ENCODE peak calls at places on chromosomes 6 and 20, in nine cellular contexts. M is NCI-H2081, G is IMR-90, K is uterus, X is Calu3, Q is NCI-H748 treated with DMSO at 0.1 percent for 48 hours, N is HFFc6, C is GM10248, J is heart left ventricle. S is an unnamed sample.

GRCh38 chr6:140043357-140043756 is 668.9 kb upstream of the CITED2 start:
- DNase-seq in M (no peak), G (peak; percentile 96), K (no peak), X (no peak), Q (no peak), N (peak; percentile 96), C (no peak), J (no peak), S (no peak)

GRCh38 chr6:99241905-99242534 is 107.5 kb downstream of the FAXC start:
- DNase-seq in M (peak; percentile 10), G (peak; percentile 40), K (no peak), X (peak; percentile 53), Q (peak; percentile 14), N (peak; percentile 39), C (peak; percentile 22), J (no peak), S (peak; percentile 21)

GRCh38 chr6:155466546-155466945 is 10.9 kb upstream of the NOX3 start:
- DNase-seq in M (no peak), G (no peak), K (no peak), X (no peak), Q (no peak), N (no peak), C (no peak), J (no peak), S (no peak)

GRCh38 chr6:1325471-1326309 is 13.8 kb downstream of the FOXQ1 start:
- DNase-seq in M (no peak), G (peak; percentile 93), K (no peak), X (peak; percentile 80), Q (no peak), N (peak; percentile 98), C (no peak), J (no peak), S (no peak)

GRCh38 chr20:22921595-22922421 is 113.3 kb upstream of the SSTR4 start:
- DNase-seq in M (no peak), G (peak; percentile 8), K (no peak), X (no peak), Q (no peak), N (peak; percentile 53), C (no peak), J (no peak), S (no peak)

GRCh38 chr20:4029505-4030467 is 14.4 kb upstream of the RNF24 start:
- DNase-seq in M (peak; percentile 48), G (no peak), K (no peak), X (no peak), Q (peak; percentile 91), N (no peak), C (no peak), J (no peak), S (peak; percentile 64)

GRCh38 chr20:64242003-64242796 is 13.3 kb upstream of the PCMTD2 start:
- DNase-seq in M (no peak), G (no peak), K (no peak), X (no peak), Q (no peak), N (no peak), C (no peak), J (no peak), S (no peak)

GRCh38 chr20:48702388-48703041 is 125.3 kb downstream of the PREX1 start:
- DNase-seq in M (no peak), G (no peak), K (no peak), X (no peak), Q (no peak), N (no peak), C (no peak), J (no peak), S (no peak)

GRCh38 chr20:14984768-14985622 is 647.6 kb upstream of the FLRT3 start:
- DNase-seq in M (no peak), G (no peak), K (no peak), X (no peak), Q (no peak), N (no peak), C (no peak), J (no peak), S (no peak)

GRCh38 chr6:123127807-123128206 is 131.8 kb downstream of the CLVS2 start:
- DNase-seq in M (no peak), G (no peak), K (no peak), X (no peak), Q (no peak), N (no peak), C (no peak), J (no peak), S (no peak)

GRCh38 chr6:2296781-2297180 is 51.4 kb upstream of the GMDS start:
- DNase-seq in M (no peak), G (no peak), K (no peak), X (no peak), Q (no peak), N (no peak), C (no peak), J (no peak), S (no peak)

GRCh38 chr6:137033828-137034227 is 10.9 kb downstream of the IL20RA start:
- DNase-seq in M (no peak), G (no peak), K (no peak), X (no peak), Q (no peak), N (no peak), C (peak; percentile 53), J (no peak), S (no peak)

GRCh38 chr6:75968143-75968542 is 104.3 kb downstream of the IMPG1 start:
- DNase-seq in M (no peak), G (no peak), K (no peak), X (no peak), Q (no peak), N (no peak), C (no peak), J (no peak), S (no peak)

GRCh38 chr20:38136421-38137245 is 28.4 kb downstream of the TGM2 start:
- DNase-seq in M (no peak), G (no peak), K (no peak), X (no peak), Q (no peak), N (no peak), C (no peak), J (no peak), S (no peak)

GRCh38 chr6:123715243-123715863 is 78.6 kb upstream of the TRDN start:
- DNase-seq in M (peak; percentile 2), G (no peak), K (no peak), X (peak; percentile 34), Q (peak; percentile 36), N (no peak), C (peak; percentile 7), J (no peak), S (peak; percentile 14)

GRCh38 chr6:32086661-32087573 is 22.2 kb downstream of the TNXB start:
- DNase-seq in M (no peak), G (peak; percentile 88), K (no peak), X (peak; percentile 36), Q (no peak), N (peak; percentile 76), C (peak; percentile 74), J (no peak), S (no peak)

GRCh38 chr6:40903456-40903855 is 135.6 kb downstream of the UNC5CL start:
- DNase-seq in M (no peak), G (no peak), K (no peak), X (no peak), Q (no peak), N (no peak), C (no peak), J (no peak), S (no peak)

GRCh38 chr20:44552950-44553908 is 29.1 kb upstream of the PKIG start:
- DNase-seq in M (no peak), G (peak; percentile 94), K (no peak), X (no peak), Q (no peak), N (peak; percentile 74), C (no peak), J (no peak), S (no peak)

GRCh38 chr6:45031601-45032000 is 296.5 kb upstream of the RUNX2 start:
- DNase-seq in M (no peak), G (no peak), K (no peak), X (no peak), Q (peak; percentile 19), N (no peak), C (no peak), J (no peak), S (no peak)

GRCh38 chr6:53358440-53359087 is 9.8 kb upstream of the ELOVL5 start:
- DNase-seq in M (no peak), G (no peak), K (no peak), X (no peak), Q (no peak), N (no peak), C (no peak), J (no peak), S (no peak)

GRCh38 chr6:157323924-157324276 is 581 bp upstream of the TMEM242 start:
- DNase-seq in M (no peak), G (peak; percentile 81), K (peak; percentile 80), X (peak; percentile 63), Q (no peak), N (peak; percentile 84), C (peak; percentile 41), J (peak; percentile 84), S (no peak)

GRCh38 chr6:152170313-152170701 is 362.8 kb downstream of the ESR1 start:
- DNase-seq in M (no peak), G (no peak), K (no peak), X (no peak), Q (no peak), N (no peak), C (no peak), J (no peak), S (no peak)

GRCh38 chr20:35831029-35831428 is 59.2 kb downstream of the PHF20 start:
- DNase-seq in M (no peak), G (peak; percentile 54), K (no peak), X (no peak), Q (no peak), N (no peak), C (no peak), J (no peak), S (no peak)

GRCh38 chr6:124881898-124882579 is 80.2 kb upstream of the RNF217 start:
- DNase-seq in M (no peak), G (peak; percentile 62), K (no peak), X (no peak), Q (no peak), N (peak; percentile 39), C (no peak), J (no peak), S (no peak)

GRCh38 chr6:52893803-52894202 is 15.7 kb downstream of the GSTA3 start:
- DNase-seq in M (no peak), G (no peak), K (no peak), X (no peak), Q (no peak), N (no peak), C (no peak), J (no peak), S (no peak)

GRCh38 chr20:33095249-33095648 is 15.8 kb downstream of the BPIFB4 start:
- DNase-seq in M (no peak), G (no peak), K (no peak), X (no peak), Q (no peak), N (no peak), C (no peak), J (no peak), S (no peak)

GRCh38 chr6:128491041-128491642 is 29.3 kb downstream of the PTPRK start:
- DNase-seq in M (no peak), G (no peak), K (no peak), X (peak; percentile 60), Q (no peak), N (no peak), C (no peak), J (no peak), S (no peak)

GRCh38 chr6:166623318-166623717 is 3.7 kb downstream of the RPS6KA2 start:
- DNase-seq in M (no peak), G (no peak), K (no peak), X (peak; percentile 66), Q (no peak), N (no peak), C (no peak), J (no peak), S (no peak)

GRCh38 chr6:169963581-169964297 is 212.3 kb downstream of the ERMARD start:
- DNase-seq in M (no peak), G (no peak), K (no peak), X (no peak), Q (no peak), N (no peak), C (no peak), J (peak; percentile 3), S (no peak)

GRCh38 chr6:105874835-105875626 is 211.1 kb upstream of the PRDM1 start:
- DNase-seq in M (no peak), G (no peak), K (no peak), X (no peak), Q (no peak), N (no peak), C (no peak), J (no peak), S (no peak)

GRCh38 chr6:51949451-51949850 is 138.0 kb downstream of the PKHD1 start:
- DNase-seq in M (no peak), G (no peak), K (no peak), X (no peak), Q (no peak), N (no peak), C (no peak), J (no peak), S (no peak)

S was measured in DMS153.